ENCODE peak calls at places on chromosomes 4 and X, in six cellular contexts. Z is WERI-Rb-1, A is pancreas, Y is fibroblast of villous mesenchyme, G is cardiac fibroblast, D is GM23338. H is an unnamed sample.

GRCh38 chr4:19580090-19580489 is 671.6 kb upstream of the SLIT2 start:
- DNase-seq in G (peak; percentile 82), A (no peak), Y (peak; percentile 80), D (no peak), Z (no peak), H (peak; percentile 1)

GRCh38 chr4:185201983-185202962 is 1.5 kb downstream of the CFAP97 start:
- DNase-seq in Z (no peak), D (peak; percentile 51), Y (peak; percentile 77), A (no peak), G (peak; percentile 83), H (peak; percentile 35)

GRCh38 chrX:49308604-49309269 is 5.3 kb downstream of the GAGE10 start:
- DNase-seq in D (no peak), A (no peak), G (peak; percentile 48), Y (peak; percentile 39), Z (no peak), H (no peak)

GRCh38 chr4:80586716-80587115 is 251.2 kb downstream of the CFAP299 start:
- DNase-seq in Z (no peak), G (no peak), D (no peak), A (no peak), Y (no peak), H (no peak)

GRCh38 chr4:98546910-98547544 is 111.4 kb downstream of the TSPAN5 start:
- DNase-seq in G (peak; percentile 84), A (no peak), D (peak; percentile 45), Y (peak; percentile 79), Z (no peak), H (peak; percentile 48)

GRCh38 chr4:5751073-5751917 is 40.3 kb downstream of the EVC start:
- DNase-seq in Z (peak; percentile 67), A (no peak), D (peak; percentile 23), G (peak; percentile 96), Y (peak; percentile 80), H (peak; percentile 55)

GRCh38 chrX:15245896-15246295 is 24.0 kb downstream of the ASB9 start:
- DNase-seq in D (no peak), G (peak; percentile 26), Y (no peak), Z (no peak), A (no peak), H (no peak)

GRCh38 chr4:80184791-80185756 is 12.2 kb upstream of the PRDM8 start:
- DNase-seq in Z (peak; percentile 46), G (no peak), A (no peak), Y (peak; percentile 37), D (peak; percentile 70), H (no peak)

GRCh38 chr4:108991929-108992328 is 229.1 kb upstream of the ETNPPL start:
- DNase-seq in Y (peak; percentile 78), Z (no peak), D (no peak), G (peak; percentile 60), A (no peak), H (peak; percentile 30)

GRCh38 chrX:30643313-30643821 is 9.9 kb upstream of the GK start:
- DNase-seq in G (peak; percentile 75), Y (peak; percentile 91), A (no peak), Z (no peak), D (no peak), H (peak; percentile 32)

GRCh38 chr4:146514651-146515379 is 6.9 kb downstream of the SLC10A7 start:
- DNase-seq in G (no peak), Y (no peak), Z (no peak), D (peak; percentile 42), A (no peak), H (no peak)
- TF ChIP-seq CTCF in G (no peak), Y (no peak), Z (no peak), D (peak; percentile 17), A (no peak), H (no peak)

DNA sequence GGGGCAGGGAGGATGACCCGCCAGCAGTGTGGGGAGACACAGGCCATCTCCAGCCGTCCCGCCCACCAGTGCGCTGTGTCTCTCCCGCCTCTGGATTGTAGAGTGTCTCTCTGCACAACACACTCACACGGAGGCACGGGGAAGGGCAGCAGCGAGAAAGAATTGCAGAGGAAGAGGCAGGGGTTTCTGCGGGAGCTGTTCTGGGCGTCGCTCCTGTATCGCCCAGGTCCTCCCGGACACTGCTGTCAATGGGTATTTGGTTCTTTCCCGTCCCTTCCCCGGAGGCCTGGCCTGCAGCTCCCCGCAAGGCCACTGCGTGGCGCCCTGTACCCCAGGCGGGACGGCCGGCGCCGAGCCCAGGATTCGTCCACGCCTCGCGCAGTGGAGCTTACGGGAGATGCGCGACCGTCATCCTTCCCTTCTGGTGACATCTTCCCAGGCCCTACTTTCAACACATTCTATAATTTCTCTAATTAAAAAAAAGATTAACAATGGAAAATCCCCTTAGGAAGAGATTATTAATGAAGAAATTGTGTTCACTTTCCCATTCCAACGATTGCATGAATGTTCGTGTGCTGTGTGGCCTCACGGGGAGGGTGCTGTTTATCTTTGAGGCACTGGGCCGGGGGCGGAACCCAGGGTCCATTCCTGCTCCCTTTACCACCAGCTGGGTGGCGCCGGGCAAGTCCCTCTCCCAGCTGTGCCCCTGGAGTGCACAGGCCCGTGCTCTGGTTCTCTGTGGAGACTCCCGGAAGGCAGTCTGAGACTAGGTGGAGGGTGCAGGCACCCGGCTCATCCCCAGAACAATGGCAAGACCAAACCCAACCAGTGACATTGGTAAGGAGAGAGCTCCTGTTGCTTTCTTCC is 95.7 kb downstream of the CPZ start:
- DNase-seq in D (peak; percentile 86), A (no peak), Y (peak; percentile 8), Z (peak; percentile 79), G (peak; percentile 7), H (no peak)
- TF ChIP-seq CTCF in D (peak; percentile 97), A (peak; percentile 50), Y (peak; percentile 65), Z (peak; percentile 99), G (peak; percentile 32), H (peak; percentile 75)

GRCh38 chrX:43350935-43351334 is 305.2 kb upstream of the MAOA start:
- DNase-seq in A (no peak), D (no peak), Z (no peak), G (no peak), Y (no peak), H (no peak)

GRCh38 chrX:43345166-43345565 is 310.9 kb upstream of the MAOA start:
- DNase-seq in A (no peak), D (no peak), Z (no peak), G (no peak), Y (peak; percentile 4), H (no peak)

DNA sequence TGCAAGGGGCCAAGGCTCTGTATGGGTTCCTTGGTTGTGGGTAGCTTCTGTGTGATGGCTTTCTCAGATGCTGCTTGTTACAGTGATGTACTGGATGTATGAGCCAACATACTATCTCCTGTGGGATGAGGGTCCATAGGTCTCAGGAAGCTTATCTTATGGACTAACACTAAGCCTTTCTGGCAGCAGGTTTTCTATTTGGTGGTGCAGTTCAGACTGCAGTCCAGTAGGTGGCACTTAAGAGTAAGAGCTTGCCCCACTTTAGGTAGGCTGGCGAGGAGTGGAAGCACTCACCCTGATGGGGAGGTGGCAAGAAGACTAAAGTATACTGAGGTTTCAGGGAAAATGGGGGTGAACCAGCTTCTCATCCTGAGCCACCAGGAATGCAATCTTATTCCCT is 306.7 kb upstream of the MAOA start:
- DNase-seq in Y (peak; percentile 27), D (peak; percentile 56), G (peak; percentile 41), A (peak; percentile 27), Z (peak; percentile 56), H (no peak)
- TF ChIP-seq CTCF in Y (peak; percentile 66), D (peak; percentile 73), G (peak; percentile 63), A (peak; percentile 56), Z (peak; percentile 75), H (peak; percentile 31)

GRCh38 chr4:120763650-120764049 is 158.9 kb downstream of the PRDM5 start:
- DNase-seq in D (no peak), Z (no peak), A (no peak), Y (no peak), G (no peak), H (no peak)
- TF ChIP-seq CTCF in D (no peak), Z (no peak), A (no peak), Y (no peak), G (no peak), H (no peak)

GRCh38 chr4:10161146-10161545 is 44.5 kb upstream of the WDR1 start:
- DNase-seq in Y (no peak), Z (no peak), D (no peak), A (no peak), G (peak; percentile 16), H (no peak)
- TF ChIP-seq CTCF in Y (no peak), Z (no peak), D (no peak), A (no peak), G (no peak), H (no peak)

GRCh38 chr4:94895081-94895480 is 137.3 kb downstream of the BMPR1B start:
- DNase-seq in D (no peak), Z (no peak), Y (peak; percentile 35), G (no peak), A (no peak), H (no peak)

GRCh38 chr4:94890579-94890978 is 132.8 kb downstream of the BMPR1B start:
- DNase-seq in Y (no peak), G (no peak), Z (no peak), D (no peak), A (no peak), H (no peak)

GRCh38 chr4:94889523-94889922 is 131.8 kb downstream of the BMPR1B start:
- DNase-seq in D (no peak), Y (no peak), Z (no peak), A (no peak), G (no peak), H (no peak)

GRCh38 chr4:94889961-94890360 is 132.2 kb downstream of the BMPR1B start:
- DNase-seq in A (no peak), D (peak; percentile 25), Y (peak; percentile 52), G (peak; percentile 90), Z (no peak), H (no peak)

GRCh38 chr4:94892051-94892450 is 134.3 kb downstream of the BMPR1B start:
- DNase-seq in A (no peak), D (no peak), Y (no peak), Z (no peak), G (no peak), H (no peak)
- TF ChIP-seq CTCF in A (no peak), D (peak; percentile 26), Y (no peak), Z (peak; percentile 34), G (no peak), H (no peak)

GRCh38 chrX:102155806-102156179 is at the start of gene BEX5:
- DNase-seq in G (no peak), Z (no peak), Y (no peak), D (peak; percentile 84), A (peak; percentile 72), H (no peak)

GRCh38 chrX:102154900-102155805 is 624 bp downstream of the BEX5 start:
- DNase-seq in G (no peak), Z (no peak), D (peak; percentile 11), A (peak; percentile 16), Y (no peak), H (no peak)

GRCh38 chrX:102154218-102154860 is 1.4 kb downstream of the BEX5 start:
- DNase-seq in D (peak; percentile 64), A (peak; percentile 19), Y (no peak), G (no peak), Z (no peak), H (no peak)
- TF ChIP-seq CTCF in D (peak; percentile 59), A (no peak), Y (no peak), G (no peak), Z (peak; percentile 23), H (peak; percentile 15)

DNA sequence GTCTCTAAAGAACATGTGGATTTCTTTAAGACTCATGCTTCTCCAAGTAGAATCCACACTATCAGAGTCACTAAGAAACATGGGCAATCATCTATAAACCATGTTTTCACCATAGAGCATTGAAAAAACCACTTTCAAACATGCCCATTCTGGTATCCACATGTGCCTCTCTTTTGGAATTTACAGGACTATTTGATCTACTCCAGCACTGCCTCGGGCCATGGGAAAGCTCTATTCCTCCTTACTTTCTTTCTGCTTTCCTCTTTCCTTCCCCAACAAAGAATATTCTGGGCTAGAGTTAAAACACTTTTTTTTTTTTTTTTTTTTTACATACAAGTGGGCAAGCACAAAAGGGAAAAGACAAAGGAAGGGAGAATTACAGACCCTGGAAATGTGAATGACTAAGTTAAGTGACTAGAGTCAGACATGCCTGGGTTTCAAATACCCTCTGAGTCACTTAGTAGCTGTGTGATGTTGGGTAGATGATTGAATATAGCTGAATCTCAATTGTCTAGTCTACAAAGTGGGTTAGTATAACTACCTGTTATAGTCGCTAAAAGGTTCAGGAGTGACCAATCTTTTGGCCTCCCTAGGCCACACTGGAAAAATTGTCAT is 847.7 kb upstream of the INTU start:
- DNase-seq in Y (no peak), D (no peak), G (no peak), A (no peak), Z (no peak), H (no peak)
- TF ChIP-seq CTCF in Y (no peak), D (no peak), G (no peak), A (no peak), Z (no peak), H (no peak)